ENCODE peak calls at places on chromosomes 13 and 19, in nine cellular contexts. H is tibial nerve; S is stomach; F is stimulated activated CD4-positive, alpha-beta T cell treated with anti-CD3 and anti-CD28 coated beads, Interleukin-2, amount 100 ng/mL, for 48 hours; E is stimulated activated CD8-positive, alpha-beta memory T cell treated with anti-CD3 and anti-CD28 coated beads, Interleukin-15, amount 100 ng/mL, for 24 hours; O is ELR; W is uterus; A is COR-L47; L is hypothalamus. C is an unnamed sample.

GRCh38 chr13:43301341-43301969 is 278.1 kb downstream of the DNAJC15 start:
- DNase-seq in W (no peak), H (no peak), O (peak), A (no peak), L (no peak), S (no peak), E (no peak), F (no peak), C (no peak)

GRCh38 chr13:25171517-25172302 is at the start of gene AMER2:
- DNase-seq in E (no peak), S (no peak), A (peak), F (peak), W (no peak), O (no peak), L (peak), H (peak), C (peak)

GRCh38 chr13:100300708-100301107 is 211.8 kb downstream of the PCCA start:
- DNase-seq in S (no peak), O (no peak), W (no peak), F (no peak), L (no peak), A (no peak), E (no peak), H (no peak), C (no peak)

GRCh38 chr13:94959616-94960015 is 247.3 kb upstream of the SOX21 start:
- DNase-seq in O (no peak), F (no peak), W (no peak), S (no peak), A (no peak), L (peak), E (no peak), H (no peak), C (no peak)

GRCh38 chr13:47175172-47175806 is 278.4 kb upstream of the HTR2A start:
- DNase-seq in E (no peak), W (no peak), O (peak), L (no peak), A (no peak), F (no peak), H (no peak), S (no peak), C (no peak)

GRCh38 chr13:90386090-90386489 is 961.4 kb upstream of the MIR17HG start:
- DNase-seq in F (no peak), A (no peak), W (no peak), H (no peak), E (no peak), L (no peak), S (no peak), O (no peak), C (no peak)

GRCh38 chr19:6473652-6474051 is 7.9 kb downstream of the DENND1C start:
- DNase-seq in S (peak), H (no peak), O (no peak), W (no peak), L (no peak), E (no peak), F (no peak), A (no peak), C (no peak)

GRCh38 chr19:44879309-44880065 is 11.6 kb upstream of the TOMM40 start:
- DNase-seq in S (no peak), L (no peak), W (no peak), A (no peak), E (no peak), H (no peak), F (no peak), O (no peak), C (peak)

GRCh38 chr19:48608798-48609263 is 2.3 kb downstream of the SPACA4 start:
- DNase-seq in A (peak), F (peak), L (no peak), O (peak), S (no peak), W (no peak), H (no peak), E (no peak), C (peak)

GRCh38 chr13:78660130-78660857 is 1.3 kb upstream of the OBI1 start:
- DNase-seq in A (no peak), W (no peak), L (no peak), E (no peak), S (no peak), F (peak), O (no peak), H (peak), C (no peak)

GRCh38 chr13:37026778-37027177 is 26.2 kb downstream of the EXOSC8 start:
- DNase-seq in S (no peak), O (peak), F (no peak), A (no peak), W (no peak), H (no peak), E (no peak), L (no peak), C (no peak)

C was measured in WTC11.